ENCODE peak calls at places on chromosomes 6 and 20, in seven cellular contexts. Q is IMR-90, X is H9, S is neuronal stem cell, Y is mesenchymal stem cell, R is mesendoderm, H is trophoblast cell. Z is an unnamed sample.

GRCh38 chr6:131629656-131630055 is 1.6 kb upstream of the MED23 start:
- DNase-seq in S (no peak), Q (no peak), R (no peak), X (no peak), H (no peak), Y (no peak), Z (no peak)

GRCh38 chr6:158047563-158048323 is 66.1 kb downstream of the SYNJ2 start:
- DNase-seq in S (no peak), X (no peak), R (no peak), Q (no peak), Y (no peak), H (no peak), Z (no peak)

GRCh38 chr6:148653138-148653776 is 93.6 kb upstream of the UST start:
- DNase-seq in H (no peak), X (no peak), R (peak), S (peak), Y (no peak), Q (no peak), Z (no peak)

GRCh38 chr6:163897030-163897429 is 482.5 kb downstream of the QKI start:
- DNase-seq in X (no peak), Y (no peak), Q (peak), H (no peak), S (no peak), R (no peak), Z (no peak)

GRCh38 chr20:41078329-41078728 is 49.7 kb downstream of the TOP1 start:
- DNase-seq in Q (peak), H (peak), Y (peak), X (no peak), S (no peak), R (peak), Z (no peak)

GRCh38 chr6:122969999-122970398 is 26.0 kb upstream of the CLVS2 start:
- DNase-seq in H (no peak), X (no peak), Y (no peak), Q (no peak), R (no peak), S (no peak), Z (no peak)

GRCh38 chr6:52517502-52518278 is 59.2 kb downstream of the TRAM2 start:
- DNase-seq in Y (peak), H (peak), Q (peak), X (peak), S (peak), R (peak), Z (peak)

GRCh38 chr6:108559884-108560462 is 744 bp upstream of the FOXO3 start:
- DNase-seq in S (peak), X (peak), Y (peak), R (peak), H (peak), Q (peak), Z (no peak)

GRCh38 chr20:45998761-45999160 is 9.9 kb upstream of the MMP9 start:
- DNase-seq in R (no peak), Q (no peak), Y (no peak), H (no peak), X (no peak), S (no peak), Z (no peak)

GRCh38 chr6:36545767-36546663 is 1.3 kb downstream of the STK38 start:
- DNase-seq in X (no peak), Y (peak), H (peak), S (no peak), Q (peak), R (peak), Z (no peak)

GRCh38 chr6:89291256-89291819 is 23.8 kb downstream of the GABRR2 start:
- DNase-seq in Y (no peak), Q (no peak), S (no peak), X (peak), R (no peak), H (no peak), Z (no peak)

GRCh38 chr6:110625883-110626282 is 149.5 kb upstream of the SLC22A16 start:
- DNase-seq in Y (peak), X (no peak), S (no peak), H (no peak), R (no peak), Q (peak), Z (no peak)

GRCh38 chr6:18503588-18504231 is 116.6 kb downstream of the RNF144B start:
- DNase-seq in S (peak), R (peak), Y (peak), Q (peak), H (peak), X (peak), Z (peak)

DNA sequence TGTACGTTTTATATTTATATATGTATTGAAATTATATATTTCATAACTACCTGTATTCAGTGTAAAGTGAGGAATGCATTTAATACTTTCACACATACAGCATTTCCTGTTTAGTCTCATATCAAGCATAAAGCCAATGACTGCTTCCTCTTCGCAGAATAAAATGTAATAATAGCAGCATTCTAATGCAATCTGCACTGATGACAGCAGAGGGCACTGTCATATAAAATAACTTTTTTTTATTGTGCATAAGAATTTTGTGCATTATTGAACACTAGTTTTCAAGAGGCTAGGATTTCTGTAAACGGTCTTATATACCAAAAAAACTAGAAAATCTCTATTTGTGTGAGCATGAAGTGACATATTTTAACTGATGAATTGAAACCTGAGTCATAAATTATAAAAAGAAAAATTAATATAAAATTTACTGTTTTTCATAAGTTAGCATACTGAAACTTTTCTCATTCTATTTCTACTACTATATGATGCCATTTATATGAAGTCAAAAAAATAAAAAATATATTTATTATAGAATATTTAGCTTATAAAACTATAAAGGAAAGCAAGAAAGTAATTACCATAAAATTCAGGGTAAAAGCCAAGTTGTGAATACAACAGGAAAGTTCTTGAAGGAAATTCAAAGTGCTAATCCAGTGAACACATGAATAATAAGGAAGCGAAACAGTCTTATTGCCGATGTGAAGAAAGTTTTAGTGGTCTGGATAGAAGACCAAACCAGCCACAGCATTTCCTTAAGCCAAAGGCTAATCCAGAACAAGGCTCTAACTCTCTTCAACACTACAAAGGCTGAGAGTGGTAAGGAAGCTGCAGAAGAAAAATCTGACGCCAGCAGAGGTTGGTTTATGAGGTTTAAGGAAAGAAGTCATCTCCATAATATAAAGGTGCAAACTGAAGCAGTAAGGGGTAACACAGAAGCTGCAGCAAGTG is 36.3 kb downstream of the RNF146 start:
- DNase-seq in X (no peak), Q (peak), Y (peak), H (peak), R (no peak), S (no peak), Z (no peak)
- H3K4ac ChIP-seq in X (no peak), Q (no peak), Y (no peak), H (no peak), R (no peak), S (no peak), Z (no peak)

DNA sequence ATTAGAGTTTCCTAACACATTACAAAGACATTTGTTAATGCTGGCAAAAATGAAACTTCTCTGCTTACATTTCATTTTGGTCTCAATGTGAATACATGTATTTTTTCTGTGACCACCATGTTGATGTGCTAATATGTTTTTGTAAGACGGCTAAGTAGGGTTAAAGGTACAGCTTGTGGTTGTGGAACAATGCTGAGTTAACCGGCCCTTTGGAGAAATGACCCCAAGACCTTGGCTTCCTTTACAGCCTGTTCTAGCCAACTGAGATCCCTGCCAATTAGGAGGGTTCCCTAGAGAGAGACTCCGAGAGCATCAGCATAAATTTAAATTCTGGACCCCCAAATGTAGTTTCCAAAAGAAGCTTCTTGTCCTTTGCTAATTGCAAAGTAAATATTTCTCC is 44.3 kb downstream of the RSPO3 start:
- DNase-seq in X (no peak), Y (peak), Q (no peak), R (no peak), S (no peak), H (no peak), Z (no peak)
- H3K4ac ChIP-seq in X (no peak), Y (no peak), Q (no peak), R (no peak), S (no peak), H (no peak), Z (no peak)

GRCh38 chr6:85944736-85945135 is 302.1 kb upstream of the SYNCRIP start:
- DNase-seq in Y (no peak), R (no peak), Q (no peak), H (no peak), X (no peak), S (no peak), Z (no peak)

GRCh38 chr6:85945454-85946185 is 302.9 kb upstream of the SYNCRIP start:
- DNase-seq in R (no peak), S (no peak), Q (no peak), H (no peak), X (no peak), Y (no peak), Z (no peak)

GRCh38 chr6:85936916-85937315 is 294.2 kb upstream of the SYNCRIP start:
- DNase-seq in Q (no peak), Y (no peak), S (no peak), X (no peak), R (no peak), H (no peak), Z (no peak)

DNA sequence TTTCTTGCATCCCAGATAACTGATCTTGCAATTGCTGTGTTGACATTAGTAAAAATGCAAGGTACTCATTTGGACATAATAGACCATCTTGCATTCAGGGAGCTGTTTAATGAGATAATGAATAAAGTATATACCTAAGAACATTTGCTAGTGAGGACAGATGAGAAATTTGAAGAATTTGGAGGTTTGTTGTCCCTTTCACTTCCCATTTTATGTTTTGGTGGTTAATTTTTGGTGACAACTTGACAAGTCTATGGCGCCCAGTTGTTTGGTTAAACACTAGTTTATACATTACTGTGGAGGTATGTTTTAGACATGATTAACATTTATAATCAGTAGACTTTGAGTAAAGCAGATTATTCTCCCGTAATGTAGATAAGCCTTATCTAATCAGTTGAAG is 300.2 kb upstream of the SYNCRIP start:
- DNase-seq in H (no peak), Y (no peak), S (no peak), R (no peak), X (no peak), Q (no peak), Z (no peak)
- H3K4ac ChIP-seq in H (no peak), Y (no peak), S (no peak), R (no peak), X (no peak), Q (no peak), Z (no peak)

GRCh38 chr6:132967871-132968270 is 153.5 kb downstream of the RPS12 start:
- DNase-seq in H (no peak), X (no peak), S (no peak), R (no peak), Q (no peak), Y (no peak), Z (no peak)
- H3K4ac ChIP-seq in H (no peak), X (no peak), S (no peak), R (no peak), Q (no peak), Y (no peak), Z (no peak)

GRCh38 chr6:5729813-5730212 is 276.9 kb downstream of the NRN1 start:
- DNase-seq in R (no peak), Q (no peak), X (no peak), H (no peak), Y (no peak), S (no peak), Z (no peak)
- H3K4ac ChIP-seq in R (no peak), Q (no peak), X (no peak), H (no peak), Y (no peak), S (no peak), Z (no peak)

DNA sequence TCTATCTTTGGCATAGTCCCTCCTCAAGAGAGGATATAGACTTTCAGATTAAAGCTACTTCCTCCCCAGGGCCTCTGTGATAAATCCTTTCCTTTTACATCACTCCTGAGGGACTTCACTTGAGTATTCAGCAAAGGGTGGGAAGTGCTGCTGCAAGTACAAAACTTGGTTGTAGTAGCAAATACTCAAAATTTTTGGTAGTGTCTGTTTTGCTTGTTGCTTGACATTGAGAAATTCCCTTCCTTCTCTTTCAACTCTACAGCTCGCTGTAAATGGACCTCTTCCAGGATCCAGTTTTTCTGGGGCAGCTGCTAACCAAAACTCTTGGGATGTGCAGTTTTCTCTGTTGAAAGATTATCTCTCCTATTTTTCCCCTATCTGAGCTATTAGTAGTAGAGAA is 471.9 kb downstream of the CD109 start:
- DNase-seq in R (no peak), Q (peak), Y (peak), S (no peak), X (no peak), H (no peak), Z (no peak)
- H3K4ac ChIP-seq in R (no peak), Q (peak), Y (no peak), S (no peak), X (no peak), H (no peak), Z (no peak)

DNA sequence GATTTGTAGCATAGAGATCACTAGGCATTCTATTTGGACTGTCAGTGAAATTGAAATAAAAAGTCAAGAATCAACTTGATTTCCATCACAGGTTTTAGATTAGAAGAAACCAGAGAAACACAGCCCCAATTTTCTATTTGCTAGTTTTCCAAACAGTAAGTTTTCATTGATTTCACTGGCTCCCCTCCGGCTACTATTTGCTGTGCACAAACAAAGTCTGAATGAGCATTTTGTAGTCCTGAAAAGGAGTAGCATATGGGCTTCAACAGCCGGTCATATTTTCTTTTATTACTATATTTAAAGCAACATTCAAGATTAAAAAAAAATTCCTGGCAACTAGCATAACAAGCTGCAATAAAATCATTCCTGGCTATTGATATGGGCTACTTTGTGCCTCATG is 48.2 kb downstream of the CARMIL1 start:
- DNase-seq in S (no peak), Y (no peak), X (no peak), R (no peak), H (no peak), Q (no peak), Z (no peak)
- H3K4ac ChIP-seq in S (no peak), Y (no peak), X (no peak), R (no peak), H (no peak), Q (no peak), Z (no peak)

DNA sequence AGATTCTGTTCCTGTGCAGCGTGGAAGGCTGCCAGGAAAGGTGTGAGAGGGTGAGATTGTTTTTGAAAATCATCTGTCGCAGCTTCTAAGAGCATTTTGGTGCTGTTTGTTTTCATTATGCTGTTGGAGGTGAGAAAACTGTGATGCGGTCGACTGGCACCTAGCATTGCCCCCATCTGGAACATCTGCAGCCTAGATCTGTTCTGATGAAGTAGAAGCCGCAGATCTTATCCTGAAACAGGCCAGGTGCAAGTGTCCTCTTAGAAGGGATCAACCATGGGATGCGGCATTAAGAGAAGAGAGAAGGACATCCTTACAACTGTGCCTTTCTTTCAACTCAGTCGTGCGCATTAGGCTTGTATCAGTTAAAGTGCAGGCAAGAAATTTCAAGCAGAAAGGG is 167.3 kb downstream of the CDH26 start:
- DNase-seq in Y (no peak), S (no peak), R (no peak), Q (no peak), X (no peak), H (no peak), Z (no peak)
- H3K4ac ChIP-seq in Y (no peak), S (no peak), R (no peak), Q (no peak), X (no peak), H (no peak), Z (no peak)

DNA sequence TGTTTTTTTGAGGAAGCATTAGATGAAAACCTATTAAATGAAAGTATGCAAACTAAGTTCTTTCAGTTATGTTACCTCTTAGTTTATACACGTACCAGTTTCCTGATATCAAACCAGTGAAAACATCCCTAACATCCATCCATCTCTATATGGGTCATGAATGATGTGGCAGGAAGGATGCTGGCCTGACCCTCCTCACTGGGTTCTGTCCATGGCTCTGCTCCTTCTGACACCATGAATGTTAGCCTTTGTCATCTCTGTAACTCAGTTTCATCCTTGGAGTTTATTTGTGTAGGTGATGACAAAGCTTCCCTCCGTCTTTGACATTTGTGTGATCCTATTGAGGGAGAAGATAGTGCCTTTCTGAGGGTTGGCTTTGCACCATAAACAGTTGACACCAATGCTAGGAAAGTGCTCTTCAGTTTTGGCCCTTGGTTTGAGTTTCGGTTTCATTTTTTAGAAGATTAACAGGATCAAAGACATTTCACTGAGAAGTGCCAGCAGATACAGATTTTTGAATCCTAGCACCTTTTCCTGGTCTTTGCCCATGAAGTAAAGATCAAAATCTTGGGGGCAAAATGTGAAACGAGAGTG is 72.0 kb upstream of the SCGN start:
- DNase-seq in H (no peak), Q (no peak), R (no peak), S (no peak), Y (no peak), X (no peak), Z (no peak)
- H3K4ac ChIP-seq in H (no peak), Q (no peak), R (no peak), S (no peak), Y (no peak), X (no peak), Z (no peak)

Z was measured in H1.